ENCODE peak calls at places on chromosomes 7 and 10, in five cellular contexts. F, P, X, I and R are unnamed samples.

GRCh38 chr7:93315896-93316295 is 83.7 kb downstream of the VPS50 start:
- DNase-seq in F (no peak), P (no peak), X (no peak), I (no peak), R (no peak)

GRCh38 chr7:75993689-75994387 is 557 bp downstream of the TMEM120A start:
- DNase-seq in F (peak), P (no peak), X (peak), I (peak), R (peak)

GRCh38 chr7:68783671-68784070 is 814.6 kb upstream of the AUTS2 start:
- DNase-seq in F (no peak), P (no peak), X (no peak), I (no peak), R (no peak)

GRCh38 chr7:37491919-37492694 is 43.4 kb upstream of the ELMO1 start:
- DNase-seq in F (peak), P (no peak), X (no peak), I (no peak), R (no peak)

GRCh38 chr7:27300401-27300800 is 57.8 kb downstream of the EVX1 start:
- DNase-seq in F (no peak), P (no peak), X (no peak), I (no peak), R (no peak)

GRCh38 chr10:103545366-103545765 is 51.9 kb downstream of the NEURL1 start:
- DNase-seq in F (no peak), P (no peak), X (no peak), I (no peak), R (no peak)

GRCh38 chr7:150974468-150975391 is 3.4 kb downstream of the KCNH2 start:
- DNase-seq in F (peak), P (peak), X (peak), I (no peak), R (peak)

GRCh38 chr7:100854146-100854895 is 1.8 kb downstream of the SLC12A9 start:
- DNase-seq in F (no peak), P (no peak), X (no peak), I (no peak), R (no peak)

GRCh38 chr10:71975891-71976725 is 11.9 kb downstream of the CHST3 start:
- DNase-seq in F (no peak), P (no peak), X (peak), I (peak), R (no peak)

GRCh38 chr10:103736763-103737162 is 118.6 kb downstream of the SH3PXD2A start:
- DNase-seq in F (no peak), P (no peak), X (no peak), I (no peak), R (peak)